ENCODE peak calls at places on chromosomes 3 and 15, in four cellular contexts. J is K562, U is sigmoid colon, D is astrocyte of the spinal cord. S is an unnamed sample.

GRCh38 chr3:50423543-50423942 is 64.2 kb upstream of the TMEM115 start:
- DNase-seq in J (no peak), U (no peak), D (no peak), S (no peak)

GRCh38 chr3:99637381-99638111 is 848 bp upstream of the COL8A1 start:
- DNase-seq in J (no peak), U (no peak), D (peak; percentile 93), S (peak; percentile 72)

GRCh38 chr3:129398803-129399144 is 29.7 kb downstream of the EFCAB12 start:
- DNase-seq in J (peak; percentile 26), U (no peak), D (peak; percentile 22), S (no peak)

GRCh38 chr3:17207019-17207418 is 322.3 kb downstream of the PLCL2 start:
- DNase-seq in J (no peak), U (no peak), D (no peak), S (peak; percentile 49)

GRCh38 chr15:33720952-33721351 is 247.3 kb upstream of the CHRM5 start:
- DNase-seq in J (no peak), U (no peak), D (peak; percentile 78), S (peak; percentile 60)

GRCh38 chr15:40949756-40950207 is 3.5 kb upstream of the CHAC1 start:
- DNase-seq in J (no peak), U (no peak), D (no peak), S (no peak)

GRCh38 chr3:73762855-73763254 is 138.1 kb upstream of the PDZRN3 start:
- DNase-seq in J (no peak), U (no peak), D (no peak), S (no peak)

GRCh38 chr3:56911363-56911762 is 109.6 kb upstream of the ARHGEF3 start:
- DNase-seq in J (no peak), U (no peak), D (no peak), S (no peak)

GRCh38 chr3:48694610-48695051 is 8.9 kb upstream of the NCKIPSD start:
- DNase-seq in J (no peak), U (peak; percentile 96), D (peak; percentile 85), S (peak; percentile 91)

GRCh38 chr15:81481326-81481725 is 107.3 kb upstream of the TMC3 start:
- DNase-seq in J (no peak), U (no peak), D (no peak), S (no peak)

GRCh38 chr3:50358355-50358926 is 880 bp downstream of the TMEM115 start:
- DNase-seq in J (no peak), U (no peak), D (no peak), S (no peak)

GRCh38 chr3:39378092-39378491 is 5.1 kb upstream of the SLC25A38 start:
- DNase-seq in J (peak; percentile 64), U (no peak), D (peak; percentile 15), S (peak; percentile 22)

GRCh38 chr3:99984139-99984538 is 130.2 kb downstream of the FILIP1L start:
- DNase-seq in J (no peak), U (no peak), D (no peak), S (peak; percentile 42)

GRCh38 chr3:111751961-111752360 is 107.1 kb upstream of the PHLDB2 start:
- DNase-seq in J (no peak), U (no peak), D (peak; percentile 90), S (peak; percentile 78)

GRCh38 chr3:151971814-151972579 is 98.6 kb downstream of the SUCNR1 start:
- DNase-seq in J (no peak), U (no peak), D (no peak), S (no peak)

GRCh38 chr3:107884719-107885460 is 205.9 kb downstream of the CD47 start:
- DNase-seq in J (no peak), U (no peak), D (peak; percentile 46), S (peak; percentile 79)

GRCh38 chr15:29708519-29708918 is 113.7 kb downstream of the TJP1 start:
- DNase-seq in J (no peak), U (no peak), D (no peak), S (peak; percentile 30)

GRCh38 chr3:146496246-146496645 is 26.9 kb upstream of the PLSCR2 start:
- DNase-seq in J (no peak), U (no peak), D (no peak), S (no peak)

GRCh38 chr15:48406911-48407310 is 75.7 kb downstream of the DUT start:
- DNase-seq in J (peak; percentile 14), U (no peak), D (no peak), S (no peak)

GRCh38 chr15:50744601-50745000 is 20.9 kb downstream of the SPPL2A start:
- DNase-seq in J (no peak), U (no peak), D (no peak), S (no peak)

GRCh38 chr15:68447209-68447608 is 15.2 kb upstream of the ITGA11 start:
- DNase-seq in J (no peak), U (no peak), D (no peak), S (no peak)

GRCh38 chr15:68445351-68445750 is 13.4 kb upstream of the ITGA11 start:
- DNase-seq in J (no peak), U (no peak), D (no peak), S (no peak)

GRCh38 chr15:68442041-68442440 is 10.1 kb upstream of the ITGA11 start:
- DNase-seq in J (no peak), U (no peak), D (no peak), S (no peak)

GRCh38 chr15:68441045-68441743 is 9.2 kb upstream of the ITGA11 start:
- DNase-seq in J (no peak), U (no peak), D (no peak), S (peak; percentile 78)

GRCh38 chr15:68444336-68444735 is 12.4 kb upstream of the ITGA11 start:
- DNase-seq in J (no peak), U (no peak), D (no peak), S (no peak)
- TF ChIP-seq CTCF in J (no peak), U (no peak), D (no peak), S (no peak)

DNA sequence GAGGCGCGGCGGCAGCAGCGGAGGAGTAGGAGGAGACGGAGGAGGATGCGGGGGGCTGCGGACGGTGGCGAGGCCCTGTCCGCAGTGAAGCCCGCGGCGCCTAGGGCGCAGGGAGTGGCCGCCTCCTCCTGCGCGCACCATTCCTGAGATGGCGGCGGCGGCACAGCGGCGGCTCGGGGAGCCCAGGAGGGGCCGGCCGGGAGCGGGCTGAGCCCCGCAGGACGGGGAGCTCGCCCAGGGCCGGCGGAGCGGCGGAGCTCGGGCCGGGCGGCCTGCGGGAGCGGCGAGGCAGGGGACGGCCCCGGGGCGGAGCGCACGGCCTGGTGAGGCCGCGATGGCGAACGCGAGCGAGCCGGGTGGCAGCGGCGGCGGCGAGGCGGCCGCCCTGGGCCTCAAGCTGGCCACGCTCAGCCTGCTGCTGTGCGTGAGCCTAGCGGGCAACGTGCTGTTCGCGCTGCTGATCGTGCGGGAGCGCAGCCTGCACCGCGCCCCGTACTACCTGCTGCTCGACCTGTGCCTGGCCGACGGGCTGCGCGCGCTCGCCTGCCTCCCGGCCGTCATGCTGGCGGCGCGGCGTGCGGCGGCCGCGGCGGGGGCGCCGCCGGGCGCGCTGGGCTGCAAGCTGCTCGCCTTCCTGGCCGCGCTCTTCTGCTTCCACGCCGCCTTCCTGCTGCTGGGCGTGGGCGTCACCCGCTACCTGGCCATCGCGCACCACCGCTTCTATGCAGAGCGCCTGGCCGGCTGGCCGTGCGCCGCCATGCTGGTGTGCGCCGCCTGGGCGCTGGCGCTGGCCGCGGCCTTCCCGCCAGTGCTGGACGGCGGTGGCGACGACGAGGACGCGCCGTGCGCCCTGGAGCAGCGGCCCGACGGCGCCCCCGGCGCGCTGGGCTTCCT is at the start of gene GPR27:
- DNase-seq in J (no peak), U (no peak), D (peak; percentile 16), S (peak; percentile 3)
- H3K4me3 ChIP-seq in J (no peak within 1 kb of the TSS), U (peak within 1 kb of the TSS; percentile 56), D (no peak within 1 kb of the TSS), S (peak within 1 kb of the TSS; percentile 25)

GRCh38 chr3:194985031-194985578 is 285.9 kb downstream of the XXYLT1 start:
- DNase-seq in J (no peak), U (peak; percentile 89), D (peak; percentile 31), S (peak; percentile 77)
- TF ChIP-seq CTCF in J (no peak), U (peak; percentile 12), D (peak; percentile 28), S (peak; percentile 59)

GRCh38 chr15:95292790-95293450 is 1037.6 kb upstream of the NR2F2 start:
- DNase-seq in J (no peak), U (no peak), D (no peak), S (no peak)

GRCh38 chr15:95287774-95288173 is 1042.7 kb upstream of the NR2F2 start:
- DNase-seq in J (no peak), U (no peak), D (peak; percentile 55), S (no peak)

GRCh38 chr15:95286911-95287769 is 1043.4 kb upstream of the NR2F2 start:
- DNase-seq in J (no peak), U (no peak), D (no peak), S (no peak)

GRCh38 chr15:95291878-95292472 is 1038.5 kb upstream of the NR2F2 start:
- DNase-seq in J (peak; percentile 40), U (no peak), D (peak; percentile 46), S (peak; percentile 47)

DNA sequence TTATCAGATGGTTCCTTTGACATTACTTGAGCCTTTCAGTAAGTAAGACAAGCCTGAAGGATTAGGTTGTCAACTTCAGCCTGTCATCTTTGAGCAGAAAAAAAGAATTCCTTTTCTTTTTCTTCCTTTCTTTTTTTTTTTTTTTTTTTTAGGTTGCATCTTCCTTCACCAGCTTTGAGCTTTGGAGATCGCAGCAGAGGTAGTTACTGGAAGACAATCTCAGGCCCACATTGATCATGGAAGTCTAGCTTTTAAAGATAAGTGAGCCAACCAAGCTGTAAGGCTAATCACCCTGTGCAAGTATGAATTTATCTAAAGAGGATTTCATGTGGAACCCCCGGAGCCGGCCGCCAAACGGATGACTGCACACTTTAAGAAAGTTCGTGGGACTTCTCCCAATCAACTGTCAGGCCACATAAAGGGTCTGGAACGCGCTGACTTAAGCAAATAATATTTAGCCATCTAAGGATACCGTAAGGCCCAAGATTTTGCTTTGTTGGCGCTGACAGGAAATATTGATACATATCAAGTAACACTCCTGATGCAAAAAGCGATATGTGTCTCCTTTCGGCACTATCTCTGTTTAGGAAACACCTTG is 1040.0 kb upstream of the NR2F2 start:
- DNase-seq in J (no peak), U (no peak), D (no peak), S (no peak)
- H3K4me3 ChIP-seq in J (no peak overlapping the region), U (no peak overlapping the region), D (no peak overlapping the region), S (no peak overlapping the region)

GRCh38 chr3:127000792-127001191 is 17.9 kb downstream of the PLXNA1 start:
- DNase-seq in J (no peak), U (no peak), D (no peak), S (no peak)

GRCh38 chr3:127003601-127004280 is 20.8 kb downstream of the PLXNA1 start:
- DNase-seq in J (no peak), U (no peak), D (no peak), S (no peak)

GRCh38 chr3:127001486-127002194 is 18.7 kb downstream of the PLXNA1 start:
- DNase-seq in J (no peak), U (peak; percentile 72), D (no peak), S (no peak)

GRCh38 chr3:127003175-127003555 is 20.2 kb downstream of the PLXNA1 start:
- DNase-seq in J (no peak), U (no peak), D (no peak), S (no peak)

GRCh38 chr3:127002195-127003174 is 19.6 kb downstream of the PLXNA1 start:
- DNase-seq in J (peak; percentile 42), U (peak; percentile 93), D (peak; percentile 93), S (peak; percentile 94)
- TF ChIP-seq CTCF in J (no peak), U (peak; percentile 19), D (peak; percentile 74), S (peak; percentile 44)

S was measured in fibroblast of the aortic adventitia.